ENCODE peak calls at places on chromosomes 13 and 19, in ten cellular contexts. E is progenitor cell of endocrine pancreas; N is HT1080; Z is stimulated activated CD8-positive, alpha-beta memory T cell treated with anti-CD3 and anti-CD28 coated beads, Interleukin-4, amount 100 ng/mL, for 4 hours; B is activated B cell treated with CpG ODN at 0.5 μM for 24 hours; C is cardiac fibroblast; U is T-helper 17 cell; O is NCI-H2171 treated with DMSO at 0.1 percent for 48 hours; D is Peyer's patch; T is astrocyte of the spinal cord. G is an unnamed sample.

GRCh38 chr13:113788413-113789135 is 29.5 kb downstream of the TMEM255B start:
- DNase-seq in U (no peak), Z (no peak), N (no peak), C (no peak), O (no peak), E (no peak), T (no peak), B (no peak), D (peak), G (no peak)

GRCh38 chr19:11265785-11266236 is 3.5 kb upstream of the DOCK6 start:
- DNase-seq in U (no peak), T (peak), B (no peak), N (peak), O (no peak), Z (no peak), C (peak), E (no peak), D (peak), G (no peak)

GRCh38 chr19:53883741-53884140 is 1.7 kb downstream of the PRKCG start:
- DNase-seq in Z (no peak), E (no peak), N (no peak), C (no peak), D (no peak), B (no peak), O (no peak), T (no peak), U (no peak), G (no peak)

GRCh38 chr19:51783373-51783772 is 11.6 kb upstream of the FPR3 start:
- DNase-seq in U (no peak), D (no peak), C (peak), B (no peak), Z (no peak), E (no peak), N (peak), O (peak), T (no peak), G (peak)

GRCh38 chr19:29299416-29300380 is 86.7 kb upstream of the UQCRFS1 start:
- DNase-seq in O (no peak), T (no peak), N (no peak), D (no peak), E (no peak), C (no peak), U (no peak), B (no peak), Z (no peak), G (no peak)

GRCh38 chr19:29277107-29277506 is 64.2 kb upstream of the UQCRFS1 start:
- DNase-seq in C (no peak), Z (peak), T (no peak), D (no peak), N (peak), O (no peak), B (no peak), E (no peak), U (peak), G (peak)

GRCh38 chr19:2579678-2580280 is 103.9 kb downstream of the GADD45B start:
- DNase-seq in C (no peak), O (no peak), D (no peak), T (no peak), E (no peak), Z (no peak), U (no peak), N (no peak), B (no peak), G (no peak)

GRCh38 chr13:110338441-110339101 is 31.5 kb downstream of the COL4A2 start:
- DNase-seq in U (no peak), N (no peak), T (peak), E (no peak), C (peak), Z (no peak), B (no peak), D (no peak), O (no peak), G (peak)

GRCh38 chr13:26927511-26927910 is 166.9 kb upstream of the GPR12 start:
- DNase-seq in T (no peak), Z (no peak), O (no peak), C (no peak), B (no peak), E (no peak), U (no peak), D (no peak), N (no peak), G (no peak)

GRCh38 chr13:36357231-36357630 is 11.0 kb upstream of the SPART start:
- DNase-seq in T (no peak), U (no peak), E (no peak), B (no peak), C (no peak), O (no peak), N (no peak), Z (no peak), D (no peak), G (no peak)

GRCh38 chr13:85698236-85698635 is 101.0 kb downstream of the SLITRK6 start:
- DNase-seq in B (no peak), Z (no peak), N (peak), T (peak), E (no peak), D (no peak), O (no peak), C (peak), U (no peak), G (no peak)

GRCh38 chr13:110648848-110649421 is 33.6 kb downstream of the NAXD start:
- DNase-seq in O (no peak), B (no peak), U (no peak), D (no peak), Z (no peak), E (no peak), T (no peak), N (no peak), C (no peak), G (no peak)